ENCODE peak calls at places on chromosome 13, in ten cellular contexts. X is AG20443; F is memory B cell; N is stimulated activated CD8-positive, alpha-beta memory T cell treated with anti-CD3 and anti-CD28 coated beads, Interleukin-4, amount 100 ng/mL, for 1 hour; C is NCI-H1417 treated with DMSO at 0.1 percent for 48 hours; O is islet precursor cell; W is nucleus accumbens; S is hippocampal formation; P is left ventricle myocardium inferior; U is T-helper 1 cell. E is an unnamed sample.
A peak's percentile ranks its signal among the peaks of the same experiment; 100 is the strongest.

GRCh38 chr13:48645845-48646244 is 7.9 kb upstream of the CYSLTR2 start:
- DNase-seq in X (no peak), F (no peak), N (no peak), C (no peak), O (no peak), W (no peak), S (no peak), P (no peak), U (no peak), E (no peak)

GRCh38 chr13:51684076-51684475 is 99.8 kb downstream of the WDFY2 start:
- DNase-seq in X (peak; percentile 63), F (no peak), N (no peak), C (no peak), O (no peak), W (no peak), S (no peak), P (no peak), U (no peak), E (no peak)

GRCh38 chr13:99339736-99340392 is 32.7 kb upstream of the GPR183 start:
- DNase-seq in X (peak; percentile 47), F (no peak), N (no peak), C (no peak), O (no peak), W (no peak), S (no peak), P (no peak), U (no peak), E (no peak)

GRCh38 chr13:106573855-106574254 is 5.9 kb upstream of the ARGLU1 start:
- DNase-seq in X (peak; percentile 72), F (no peak), N (no peak), C (no peak), O (no peak), W (no peak), S (no peak), P (peak; percentile 49), U (no peak), E (no peak)

GRCh38 chr13:105406551-105406950 is 1128.9 kb downstream of the EFNB2 start:
- DNase-seq in X (no peak), F (no peak), N (no peak), C (no peak), O (no peak), W (no peak), S (no peak), P (no peak), U (no peak), E (no peak)

GRCh38 chr13:38570706-38571105 is 116.2 kb upstream of the FREM2 start:
- DNase-seq in X (no peak), F (no peak), N (no peak), C (no peak), O (no peak), W (no peak), S (no peak), P (no peak), U (no peak), E (no peak)

GRCh38 chr13:77925616-77926015 is 7.0 kb upstream of the EDNRB start:
- DNase-seq in X (no peak), F (no peak), N (no peak), C (no peak), O (no peak), W (no peak), S (no peak), P (no peak), U (no peak), E (no peak)

GRCh38 chr13:112244061-112244460 is 132.1 kb upstream of the SPACA7 start:
- DNase-seq in X (no peak), F (no peak), N (no peak), C (no peak), O (peak; percentile 35), W (no peak), S (no peak), P (no peak), U (no peak), E (no peak)

GRCh38 chr13:107650081-107650701 is 565.1 kb downstream of the LIG4 start:
- DNase-seq in X (peak; percentile 11), F (no peak), N (no peak), C (no peak), O (peak; percentile 73), W (peak; percentile 19), S (peak; percentile 9), P (peak; percentile 13), U (no peak), E (no peak)

GRCh38 chr13:28820099-28821051 is at the start of gene MTUS2:
- DNase-seq in X (no peak), F (no peak), N (no peak), C (no peak), O (no peak), W (no peak), S (no peak), P (no peak), U (no peak), E (no peak)

GRCh38 chr13:101303512-101303911 is 112.8 kb downstream of the NALCN start:
- DNase-seq in X (peak; percentile 43), F (no peak), N (no peak), C (no peak), O (no peak), W (no peak), S (no peak), P (no peak), U (no peak), E (no peak)

GRCh38 chr13:98466634-98467236 is 110.2 kb downstream of the STK24 start:
- DNase-seq in X (peak; percentile 78), F (no peak), N (no peak), C (no peak), O (peak; percentile 85), W (no peak), S (no peak), P (no peak), U (no peak), E (no peak)

GRCh38 chr13:33205804-33206221 is 79.7 kb downstream of the STARD13 start:
- DNase-seq in X (no peak), F (no peak), N (no peak), C (no peak), O (peak; percentile 50), W (no peak), S (no peak), P (no peak), U (no peak), E (no peak)

GRCh38 chr13:59823495-59823894 is 340.2 kb downstream of the DIAPH3 start:
- DNase-seq in X (peak; percentile 29), F (no peak), N (no peak), C (no peak), O (no peak), W (no peak), S (no peak), P (no peak), U (no peak), E (no peak)

GRCh38 chr13:51821666-51822065 is 17.7 kb upstream of the DHRS12 start:
- DNase-seq in X (no peak), F (peak; percentile 29), N (no peak), C (no peak), O (no peak), W (no peak), S (no peak), P (no peak), U (no peak), E (no peak)

GRCh38 chr13:30857018-30857417 is 49.1 kb upstream of the MEDAG start:
- DNase-seq in X (peak; percentile 67), F (no peak), N (no peak), C (no peak), O (no peak), W (no peak), S (no peak), P (no peak), U (no peak), E (no peak)